ENCODE peak calls at places on chromosomes 13 and 19, in ten cellular contexts. R is SK-N-SH, F is breast epithelium, Z is GM06990, V is NB4, H is activated B cell treated with CpG ODN at 0.5 μM for 24 hours, Y is HepG2, K is upper lobe of right lung, J is neural crest cell, M is left ventricle myocardium inferior. S is an unnamed sample.

GRCh38 chr13:65063753-65064152 is 2166.4 kb downstream of the PCDH9 start:
- DNase-seq in R (no peak), M (no peak), J (no peak), K (no peak), V (no peak), Y (no peak), Z (no peak), H (no peak), F (no peak), S (no peak)

GRCh38 chr13:33678906-33679657 is 138.9 kb upstream of the RFC3 start:
- DNase-seq in H (peak), K (peak), F (peak), V (no peak), M (peak), R (no peak), Z (peak), J (peak), Y (peak), S (peak)

GRCh38 chr19:45816236-45817009 is 1.3 kb upstream of the RSPH6A start:
- DNase-seq in M (no peak), R (peak), H (no peak), Z (no peak), V (peak), F (no peak), Y (no peak), K (no peak), J (no peak), S (no peak)

GRCh38 chr13:106580551-106580950 is 12.6 kb upstream of the ARGLU1 start:
- DNase-seq in M (no peak), V (no peak), R (no peak), Y (no peak), Z (no peak), K (no peak), H (no peak), F (no peak), J (no peak), S (no peak)

GRCh38 chr19:4375620-4376228 is 24.6 kb downstream of the SH3GL1 start:
- DNase-seq in K (no peak), M (no peak), H (peak), F (no peak), Z (peak), J (no peak), R (peak), Y (peak), V (peak), S (peak)

GRCh38 chr19:8655340-8655709 is 24.9 kb downstream of the NFILZ start:
- DNase-seq in Y (no peak), R (peak), K (peak), J (no peak), H (no peak), V (peak), M (no peak), F (no peak), Z (peak), S (peak)

GRCh38 chr13:19864018-19864338 is 529 bp upstream of the ZMYM5 start:
- DNase-seq in H (no peak), Y (no peak), J (peak), K (peak), V (peak), M (peak), F (peak), Z (peak), R (peak), S (peak)

GRCh38 chr13:76677047-76677446 is 209.2 kb downstream of the KCTD12 start:
- DNase-seq in V (no peak), M (peak), J (no peak), F (no peak), Y (no peak), R (no peak), H (no peak), Z (no peak), K (no peak), S (no peak)

GRCh38 chr13:84973661-84974060 is 825.6 kb downstream of the SLITRK6 start:
- DNase-seq in Z (no peak), Y (no peak), V (no peak), J (no peak), H (no peak), M (no peak), R (no peak), F (no peak), K (no peak), S (no peak)

GRCh38 chr19:7272856-7273578 is 21.2 kb downstream of the INSR start:
- DNase-seq in K (no peak), V (peak), F (no peak), Y (no peak), Z (peak), H (no peak), M (no peak), R (no peak), J (no peak), S (peak)

GRCh38 chr19:37763488-37763887 is 15.9 kb downstream of the ZNF573 start:
- DNase-seq in F (no peak), Z (no peak), V (no peak), Y (no peak), H (no peak), J (no peak), M (no peak), R (no peak), K (no peak), S (no peak)

GRCh38 chr19:3586124-3586626 is 897 bp downstream of the GIPC3 start:
- DNase-seq in Z (no peak), M (no peak), R (peak), Y (no peak), F (no peak), V (peak), H (peak), J (peak), K (no peak), S (peak)

GRCh38 chr13:67792151-67792665 is 562.1 kb upstream of the PCDH9 start:
- DNase-seq in Z (no peak), R (no peak), F (no peak), K (no peak), H (no peak), V (no peak), J (no peak), Y (no peak), M (no peak), S (no peak)

GRCh38 chr13:32080328-32080744 is 48.8 kb downstream of the FRY start:
- DNase-seq in Z (no peak), J (no peak), M (no peak), K (no peak), V (peak), H (no peak), R (no peak), F (no peak), Y (peak), S (no peak)

GRCh38 chr19:13507053-13507611 is 853 bp upstream of the CACNA1A start:
- DNase-seq in K (no peak), V (no peak), Z (no peak), J (no peak), M (no peak), R (no peak), F (no peak), Y (no peak), H (no peak), S (no peak)

GRCh38 chr13:22866221-22866620 is 314.6 kb upstream of the SGCG start:
- DNase-seq in V (no peak), K (no peak), F (no peak), H (no peak), Y (no peak), R (no peak), Z (no peak), M (no peak), J (no peak), S (no peak)

GRCh38 chr19:57334191-57334590 is 13.9 kb downstream of the ZNF543 start:
- DNase-seq in V (no peak), M (no peak), Z (no peak), K (no peak), R (no peak), Y (peak), J (no peak), F (no peak), H (no peak), S (no peak)

GRCh38 chr13:113759525-113760137 is 605 bp downstream of the TMEM255B start:
- DNase-seq in K (peak), F (no peak), R (peak), V (no peak), J (no peak), M (no peak), Z (no peak), H (no peak), Y (no peak), S (no peak)

GRCh38 chr13:42970824-42971669 is 21.0 kb downstream of the EPSTI1 start:
- DNase-seq in F (no peak), K (no peak), M (no peak), Z (no peak), H (no peak), J (peak), V (peak), Y (peak), R (peak), S (peak)

GRCh38 chr13:110412132-110412912 is 105.2 kb downstream of the COL4A2 start:
- DNase-seq in V (peak), Z (peak), K (peak), F (peak), Y (peak), R (peak), M (peak), H (peak), J (peak), S (peak)

GRCh38 chr19:44747739-44748425 is 626 bp upstream of the BCL3 start:
- DNase-seq in F (no peak), J (no peak), Y (peak), V (peak), K (peak), M (peak), H (peak), Z (peak), R (peak), S (no peak)

GRCh38 chr13:110815471-110816204 is 99.2 kb downstream of the ANKRD10 start:
- DNase-seq in H (no peak), R (no peak), Y (no peak), M (no peak), K (peak), V (no peak), J (no peak), Z (no peak), F (no peak), S (no peak)

GRCh38 chr19:29062486-29063435 is 150.2 kb downstream of the UQCRFS1 start:
- DNase-seq in Z (no peak), R (no peak), M (no peak), Y (no peak), V (no peak), H (no peak), J (no peak), K (no peak), F (no peak), S (no peak)

GRCh38 chr19:51702754-51703654 is 9.9 kb downstream of the SPACA6 start:
- DNase-seq in V (no peak), Z (no peak), F (peak), R (peak), H (no peak), J (no peak), M (no peak), K (peak), Y (no peak), S (peak)

GRCh38 chr13:112330479-112331407 is 45.4 kb upstream of the SPACA7 start:
- DNase-seq in J (no peak), Z (no peak), R (no peak), F (no peak), M (no peak), Y (no peak), H (no peak), K (no peak), V (no peak), S (no peak)

GRCh38 chr19:39671739-39672363 is 16.1 kb downstream of the LGALS16 start:
- DNase-seq in J (peak), Z (no peak), F (no peak), V (peak), R (peak), K (no peak), M (no peak), H (no peak), Y (peak), S (peak)

GRCh38 chr19:12946092-12946845 is 607 bp downstream of the RAD23A start:
- DNase-seq in K (peak), Z (peak), M (peak), H (peak), R (peak), J (peak), V (peak), Y (peak), F (peak), S (peak)

GRCh38 chr13:78603240-78603947 is at the start of gene POU4F1:
- DNase-seq in V (peak), Z (peak), M (peak), K (no peak), J (no peak), H (no peak), Y (peak), R (peak), F (no peak), S (peak)

GRCh38 chr19:6442087-6442688 is 8.6 kb upstream of the SLC25A41 start:
- DNase-seq in Z (no peak), H (no peak), K (no peak), V (no peak), Y (no peak), R (no peak), J (no peak), F (no peak), M (no peak), S (no peak)

GRCh38 chr13:35349673-35350278 is 126.7 kb downstream of the MAB21L1 start:
- DNase-seq in Z (peak), M (no peak), Y (peak), V (no peak), H (no peak), R (no peak), K (no peak), J (no peak), F (no peak), S (peak)

GRCh38 chr13:84137292-84137691 is 255.0 kb upstream of the SLITRK1 start:
- DNase-seq in Y (no peak), Z (no peak), V (peak), M (no peak), K (no peak), R (no peak), J (no peak), H (no peak), F (no peak), S (no peak)

GRCh38 chr13:34733720-34734119 is 208.3 kb upstream of the NBEA start:
- DNase-seq in Y (no peak), K (no peak), H (no peak), F (no peak), Z (no peak), J (no peak), R (no peak), M (no peak), V (peak), S (no peak)

GRCh38 chr13:69704311-69704710 is 403.3 kb upstream of the ATXN8OS start:
- DNase-seq in R (no peak), H (no peak), V (no peak), Z (no peak), J (no peak), M (no peak), Y (no peak), K (no peak), F (no peak), S (no peak)

DNA sequence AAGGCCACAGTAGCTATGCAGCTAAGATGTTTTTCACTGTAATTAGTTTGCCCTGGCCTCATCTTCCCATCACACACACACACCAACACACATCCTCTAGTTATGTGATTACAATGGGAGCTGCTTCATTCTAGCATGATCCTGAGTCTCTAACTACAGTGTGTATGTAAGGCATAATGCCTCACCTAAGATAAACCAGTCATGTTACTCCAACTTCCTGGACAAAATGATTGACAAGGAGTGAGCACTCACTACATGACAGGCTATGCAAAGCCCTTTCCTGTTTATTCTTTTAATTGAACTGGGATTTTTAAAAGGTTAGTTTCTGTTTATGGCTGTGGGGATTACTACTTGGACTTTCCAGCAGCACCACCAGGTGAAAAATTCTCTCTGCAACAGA is 400.8 kb upstream of the ATXN8OS start:
- DNase-seq in M (no peak), H (no peak), J (no peak), Y (no peak), K (no peak), V (no peak), R (no peak), Z (no peak), F (no peak), S (no peak)
- TF ChIP-seq CTCF in M (no peak), H (no peak), J (no peak), Y (no peak), K (no peak), V (no peak), R (no peak), Z (no peak), F (no peak), S (no peak)

GRCh38 chr13:26133851-26134250 is 82.0 kb upstream of the SHISA2 start:
- DNase-seq in J (no peak), V (peak), Y (no peak), R (no peak), F (no peak), H (no peak), M (no peak), Z (no peak), K (no peak), S (no peak)
- TF ChIP-seq CTCF in J (peak), V (no peak), Y (no peak), R (no peak), F (no peak), H (no peak), M (no peak), Z (no peak), K (no peak), S (no peak)

DNA sequence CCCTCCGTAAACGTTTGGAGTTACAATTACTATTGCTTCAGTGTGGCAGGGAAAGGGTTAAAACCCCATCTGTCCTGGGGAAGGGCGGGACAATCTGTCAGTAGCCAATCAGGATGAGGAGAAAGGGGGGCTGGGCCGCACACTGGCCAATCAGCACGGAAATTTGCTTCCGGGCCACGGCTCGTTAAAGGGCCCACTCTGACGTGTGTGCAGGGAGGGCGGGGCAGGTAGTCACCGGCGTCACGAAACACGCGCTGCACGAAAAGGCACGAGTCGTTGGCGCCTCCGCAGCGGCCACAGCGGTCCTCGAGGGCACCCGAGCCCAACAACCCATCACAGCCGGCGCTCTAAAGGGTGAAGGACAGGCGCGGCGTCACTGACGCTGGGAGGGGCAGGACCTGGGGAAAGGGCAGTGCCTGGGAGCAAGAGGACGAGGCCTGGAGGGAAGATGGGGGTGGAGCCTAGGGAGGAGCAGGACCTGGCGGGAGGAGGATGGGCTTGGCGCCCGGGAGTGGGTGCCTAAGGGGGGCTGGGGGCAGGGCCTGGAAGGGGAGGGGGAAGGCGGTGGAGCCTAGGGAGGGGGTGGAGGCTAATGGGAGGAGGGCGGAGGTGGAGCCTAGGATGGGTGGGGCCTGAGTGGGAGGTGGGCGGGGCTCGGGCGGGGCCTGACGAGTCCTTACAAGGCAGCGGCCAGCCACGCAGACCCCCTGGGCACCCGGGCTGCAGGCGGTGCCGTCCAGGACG is 4.9 kb downstream of the ADAMTSL5 start:
- DNase-seq in J (peak), H (peak), K (peak), M (peak), Y (peak), V (peak), Z (peak), F (peak), R (peak), S (peak)
- TF ChIP-seq CTCF in J (no peak), H (no peak), K (no peak), M (no peak), Y (no peak), V (no peak), Z (no peak), F (no peak), R (no peak), S (no peak)

GRCh38 chr19:17103177-17103576 is 27.6 kb downstream of the MYO9B start:
- DNase-seq in R (peak), J (peak), V (peak), F (no peak), Y (peak), Z (no peak), K (no peak), M (no peak), H (no peak), S (no peak)
- TF ChIP-seq CTCF in R (peak), J (peak), V (peak), F (no peak), Y (peak), Z (peak), K (peak), M (peak), H (no peak), S (peak)

GRCh38 chr19:2043864-2044708 is 7.0 kb downstream of the MKNK2 start:
- DNase-seq in V (no peak), J (no peak), R (no peak), H (peak), K (no peak), F (no peak), Y (no peak), Z (peak), M (no peak), S (no peak)
- TF ChIP-seq CTCF in V (no peak), J (no peak), R (no peak), H (no peak), K (no peak), F (no peak), Y (no peak), Z (no peak), M (peak), S (peak)

DNA sequence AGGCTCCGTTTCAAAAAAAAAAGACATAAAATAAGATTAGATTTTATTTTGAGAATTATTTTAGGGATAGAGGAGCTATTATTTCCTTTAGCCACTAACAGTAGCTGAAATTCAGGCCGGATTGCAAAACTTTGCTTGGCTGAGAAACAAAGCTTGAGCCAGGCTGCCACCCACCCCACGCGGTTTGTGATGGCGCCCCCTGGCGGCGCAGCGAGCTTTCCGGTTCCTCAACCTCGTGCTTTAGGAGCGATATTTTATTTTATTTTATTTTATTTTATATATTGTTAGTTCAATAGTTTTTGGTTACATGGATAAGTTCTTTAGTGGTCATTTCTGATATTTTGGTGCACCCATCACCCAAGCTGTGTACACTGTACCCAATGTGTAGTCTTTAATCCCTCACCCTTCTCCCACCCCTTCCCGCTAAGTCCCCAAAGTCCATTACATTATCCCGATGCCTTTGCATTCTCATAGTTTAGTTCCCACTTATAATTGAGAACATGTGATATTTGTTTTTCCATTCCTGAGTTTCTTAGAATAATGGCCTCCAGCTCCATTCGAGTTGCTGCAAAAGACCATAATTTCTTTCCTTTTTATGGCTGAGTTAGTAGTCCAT is 19.8 kb upstream of the CEACAM4 start:
- DNase-seq in Y (no peak), R (peak), J (no peak), Z (peak), K (peak), H (no peak), M (no peak), V (peak), F (no peak), S (no peak)
- TF ChIP-seq CTCF in Y (peak), R (peak), J (peak), Z (peak), K (peak), H (no peak), M (peak), V (peak), F (no peak), S (peak)

DNA sequence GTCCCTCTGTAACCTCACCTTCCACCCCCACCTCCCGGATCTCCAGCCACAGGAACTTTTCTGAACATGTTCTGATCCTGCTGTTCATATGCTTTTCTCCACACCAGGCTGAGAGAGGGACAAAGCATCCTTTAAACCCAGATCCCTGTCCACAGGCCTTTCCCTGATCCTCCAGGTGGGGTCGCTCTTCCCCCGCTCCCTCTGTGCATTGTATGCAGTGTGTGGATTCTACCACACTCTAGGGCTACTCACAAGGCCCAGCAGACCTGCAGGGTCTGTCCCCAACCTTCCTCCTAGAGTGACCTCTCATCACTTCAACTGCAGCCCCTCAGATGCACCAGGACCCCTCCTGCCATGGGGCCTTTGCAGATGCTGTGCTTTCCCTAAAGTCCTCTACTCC is 1200.6 kb downstream of the UQCRFS1 start:
- DNase-seq in M (no peak), F (no peak), K (no peak), H (no peak), V (peak), R (peak), J (no peak), Z (no peak), Y (no peak), S (no peak)
- TF ChIP-seq CTCF in M (no peak), F (no peak), K (no peak), H (no peak), V (peak), R (peak), J (no peak), Z (peak), Y (no peak), S (peak)